ENCODE peak calls at places on chromosome 1, in seven cellular contexts. M, X, S, J, A, D and Q are unnamed samples.

GRCh38 chr1:9324246-9325096 is 31.8 kb downstream of the SPSB1 start:
- DNase-seq in M (no peak), X (no peak), S (no peak), J (no peak), A (no peak), D (no peak), Q (no peak)

GRCh38 chr1:89546934-89547562 is 22.4 kb downstream of the LRRC8B start:
- DNase-seq in M (no peak), X (no peak), S (no peak), J (no peak), A (no peak), D (no peak), Q (no peak)

GRCh38 chr1:215958836-215959235 is 391.7 kb downstream of the KCTD3 start:
- DNase-seq in M (peak), X (no peak), S (no peak), J (peak), A (no peak), D (no peak), Q (no peak)

GRCh38 chr1:37763791-37764741 is 854 bp downstream of the EPHA10 start:
- DNase-seq in M (peak), X (peak), S (peak), J (peak), A (no peak), D (peak), Q (peak)

GRCh38 chr1:97630968-97631367 is 289.9 kb downstream of the DPYD start:
- DNase-seq in M (no peak), X (no peak), S (no peak), J (peak), A (no peak), D (no peak), Q (no peak)

GRCh38 chr1:155050560-155051341 is at the start of gene ADAM15:
- DNase-seq in M (peak), X (peak), S (peak), J (peak), A (peak), D (peak), Q (peak)

GRCh38 chr1:7755448-7755847 is 15.6 kb upstream of the VAMP3 start:
- DNase-seq in M (peak), X (peak), S (no peak), J (peak), A (no peak), D (no peak), Q (no peak)

GRCh38 chr1:205588691-205589445 is 42.9 kb downstream of the ELK4 start:
- DNase-seq in M (peak), X (peak), S (peak), J (peak), A (no peak), D (peak), Q (no peak)

GRCh38 chr1:2789164-2789985 is 12.1 kb downstream of the TTC34 start:
- DNase-seq in M (no peak), X (no peak), S (no peak), J (no peak), A (no peak), D (no peak), Q (no peak)

GRCh38 chr1:8324176-8324810 is 6.4 kb downstream of the SLC45A1 start:
- DNase-seq in M (no peak), X (no peak), S (no peak), J (no peak), A (no peak), D (no peak), Q (no peak)

GRCh38 chr1:93977546-93977945 is 68.3 kb upstream of the GCLM start:
- DNase-seq in M (peak), X (no peak), S (no peak), J (no peak), A (no peak), D (no peak), Q (no peak)

GRCh38 chr1:30955448-30956015 is 47.0 kb upstream of the SDC3 start:
- DNase-seq in M (peak), X (no peak), S (no peak), J (no peak), A (no peak), D (no peak), Q (no peak)

DNA sequence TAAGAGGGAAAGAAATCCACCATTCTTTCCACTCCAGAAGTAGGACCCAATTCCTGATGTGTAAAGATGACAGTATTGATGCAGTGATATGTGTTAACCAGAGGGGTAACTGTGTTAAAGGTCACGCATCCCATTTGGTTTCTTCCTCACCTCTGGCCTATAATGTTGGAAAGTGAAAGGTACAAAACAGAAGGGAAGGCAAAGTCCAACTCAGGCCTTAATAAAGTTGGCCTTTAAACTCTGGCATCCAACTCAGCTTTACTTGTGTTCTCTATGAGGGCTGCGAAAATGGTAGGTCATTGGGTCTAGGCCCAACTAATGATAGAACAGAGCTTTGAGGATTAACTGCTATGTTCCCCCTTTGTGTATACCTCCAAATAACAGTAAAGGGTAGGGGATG is 17.9 kb downstream of the CYP2J2 start:
- DNase-seq in M (no peak), X (no peak), S (no peak), J (no peak), A (no peak), D (no peak), Q (no peak)
- H4K8ac ChIP-seq in M (no peak), X (no peak), S (no peak), J (no peak), A (no peak), D (no peak), Q (no peak)

GRCh38 chr1:44725309-44725698 is 5.7 kb downstream of the RNU5D-1 start:
- DNase-seq in M (no peak), X (no peak), S (no peak), J (no peak), A (no peak), D (no peak), Q (no peak)
- H4K8ac ChIP-seq in M (no peak), X (no peak), S (no peak), J (no peak), A (no peak), D (no peak), Q (no peak)

GRCh38 chr1:13731897-13732296 is 31.9 kb downstream of the PRDM2 start:
- DNase-seq in M (no peak), X (no peak), S (no peak), J (no peak), A (no peak), D (no peak), Q (no peak)
- H4K8ac ChIP-seq in M (no peak), X (no peak), S (no peak), J (no peak), A (no peak), D (no peak), Q (no peak)

GRCh38 chr1:240843798-240844197 is 231.8 kb upstream of the GREM2 start:
- DNase-seq in M (no peak), X (no peak), S (no peak), J (no peak), A (no peak), D (no peak), Q (no peak)

GRCh38 chr1:240844466-240844865 is 232.5 kb upstream of the GREM2 start:
- DNase-seq in M (no peak), X (no peak), S (no peak), J (no peak), A (no peak), D (no peak), Q (no peak)

DNA sequence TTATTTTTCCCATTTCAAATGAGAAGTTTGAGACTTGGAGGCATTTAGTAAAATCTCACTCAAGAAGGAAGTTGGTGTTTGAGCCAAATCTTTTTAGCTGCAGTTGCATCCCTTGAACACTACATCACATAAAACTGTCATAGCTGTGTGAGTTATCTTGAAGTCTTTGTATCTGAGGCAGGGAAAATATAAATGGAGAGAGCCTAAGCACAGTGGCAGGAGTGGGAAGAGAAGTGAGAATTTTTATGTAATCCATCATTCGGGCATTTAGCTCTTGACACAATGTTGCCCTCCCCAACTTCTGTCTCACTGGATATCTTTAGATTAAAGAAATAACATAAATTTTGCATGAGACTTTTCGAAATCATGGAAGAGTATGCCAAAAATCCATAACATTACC is 235.4 kb upstream of the GREM2 start:
- DNase-seq in M (no peak), X (no peak), S (no peak), J (no peak), A (no peak), D (no peak), Q (no peak)
- H4K8ac ChIP-seq in M (no peak), X (no peak), S (no peak), J (no peak), A (no peak), D (no peak), Q (no peak)

GRCh38 chr1:85306236-85306635 is 29.8 kb upstream of the BCL10 start:
- DNase-seq in M (no peak), X (no peak), S (no peak), J (no peak), A (no peak), D (no peak), Q (no peak)
- H4K8ac ChIP-seq in M (no peak), X (no peak), S (no peak), J (no peak), A (no peak), D (no peak), Q (no peak)

GRCh38 chr1:180887841-180888240 is 24.9 kb upstream of the KIAA1614 start:
- DNase-seq in M (no peak), X (no peak), S (no peak), J (no peak), A (peak), D (no peak), Q (no peak)

GRCh38 chr1:180886338-180886737 is 26.4 kb upstream of the KIAA1614 start:
- DNase-seq in M (no peak), X (no peak), S (no peak), J (no peak), A (no peak), D (no peak), Q (no peak)

GRCh38 chr1:180892272-180892671 is 20.4 kb upstream of the KIAA1614 start:
- DNase-seq in M (no peak), X (no peak), S (peak), J (no peak), A (no peak), D (no peak), Q (no peak)

GRCh38 chr1:180889325-180889724 is 23.4 kb upstream of the KIAA1614 start:
- DNase-seq in M (no peak), X (peak), S (no peak), J (no peak), A (peak), D (no peak), Q (no peak)

DNA sequence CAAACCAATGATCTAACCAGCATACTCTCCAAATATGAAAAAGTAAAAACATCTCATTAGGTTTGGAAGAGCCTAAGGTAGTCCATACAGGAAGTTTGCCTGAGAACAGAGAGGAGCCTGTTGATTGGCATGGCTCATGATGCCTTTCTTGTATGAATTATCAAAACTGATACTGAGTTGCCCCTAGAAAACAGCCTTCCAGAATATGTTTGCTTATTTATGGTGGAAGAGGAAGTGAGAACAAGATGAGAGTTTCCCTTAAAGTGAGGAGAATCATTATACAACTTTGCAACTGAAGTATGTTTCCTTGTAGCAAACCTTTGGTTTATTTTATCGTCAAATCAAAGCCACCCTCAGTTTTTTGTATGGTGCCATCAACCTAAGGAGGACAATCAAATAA is 23.8 kb upstream of the KIAA1614 start:
- DNase-seq in M (no peak), X (no peak), S (no peak), J (no peak), A (no peak), D (no peak), Q (no peak)
- H4K8ac ChIP-seq in M (no peak), X (no peak), S (no peak), J (no peak), A (no peak), D (no peak), Q (no peak)

GRCh38 chr1:160136926-160137200 is 14.5 kb upstream of the ATP1A4 start:
- DNase-seq in M (no peak), X (no peak), S (no peak), J (no peak), A (no peak), D (no peak), Q (no peak)

GRCh38 chr1:160136121-160136925 is 15.1 kb upstream of the ATP1A4 start:
- DNase-seq in M (no peak), X (no peak), S (no peak), J (no peak), A (no peak), D (no peak), Q (no peak)

GRCh38 chr1:160131803-160132565 is 16.4 kb downstream of the ATP1A2 start:
- DNase-seq in M (no peak), X (no peak), S (no peak), J (no peak), A (no peak), D (no peak), Q (no peak)

GRCh38 chr1:160135051-160135592 is 16.3 kb upstream of the ATP1A4 start:
- DNase-seq in M (no peak), X (no peak), S (no peak), J (no peak), A (no peak), D (no peak), Q (no peak)

DNA sequence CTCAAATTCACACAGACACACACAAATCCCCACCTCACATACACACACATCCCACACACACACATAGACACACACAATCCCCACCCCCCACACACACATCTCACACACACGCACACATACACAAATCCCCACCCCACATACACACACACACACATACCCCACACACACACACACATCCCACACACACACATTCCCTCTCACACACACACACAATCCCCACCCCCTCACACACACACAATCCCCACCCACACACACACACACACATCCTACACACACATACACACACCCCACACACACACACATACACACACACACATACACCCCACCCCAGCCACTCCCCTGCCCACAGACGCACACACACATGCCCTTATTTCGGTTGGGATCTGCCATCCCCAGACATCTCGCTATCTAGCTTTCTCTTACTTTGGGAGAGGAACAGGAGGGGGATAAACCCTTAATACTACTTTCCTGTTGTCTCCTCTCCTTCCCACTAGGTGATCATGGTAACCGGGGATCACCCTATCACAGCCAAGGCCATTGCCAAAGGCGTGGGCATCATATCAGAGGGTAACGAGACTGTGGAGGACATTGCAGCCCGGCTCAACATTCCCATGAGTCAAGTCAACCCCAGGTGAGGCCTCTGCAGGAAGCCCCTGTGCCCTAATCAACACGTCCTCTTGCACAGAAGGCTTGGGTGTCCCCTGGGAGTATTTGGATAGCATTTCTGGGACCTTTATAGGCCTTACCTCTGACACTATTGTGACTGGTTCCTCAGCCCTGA is 17.2 kb upstream of the ATP1A4 start:
- DNase-seq in M (no peak), X (no peak), S (no peak), J (no peak), A (no peak), D (no peak), Q (no peak)
- H4K8ac ChIP-seq in M (no peak), X (no peak), S (no peak), J (no peak), A (no peak), D (no peak), Q (no peak)

GRCh38 chr1:224223819-224224714 is 41.0 kb downstream of the DEGS1 start:
- DNase-seq in M (peak), X (no peak), S (no peak), J (peak), A (no peak), D (no peak), Q (no peak)
- H4K8ac ChIP-seq in M (peak), X (no peak), S (no peak), J (peak), A (no peak), D (no peak), Q (no peak)

GRCh38 chr1:240351690-240352089 is 260.0 kb downstream of the FMN2 start:
- DNase-seq in M (peak), X (no peak), S (no peak), J (no peak), A (no peak), D (no peak), Q (no peak)
- H4K8ac ChIP-seq in M (peak), X (no peak), S (no peak), J (no peak), A (no peak), D (no peak), Q (no peak)

GRCh38 chr1:156694563-156694962 is 10.8 kb downstream of the CRABP2 start:
- DNase-seq in M (no peak), X (no peak), S (no peak), J (no peak), A (no peak), D (no peak), Q (no peak)
- H4K8ac ChIP-seq in M (no peak), X (no peak), S (peak), J (peak), A (peak), D (no peak), Q (no peak)